ENCODE peak calls at places on chromosomes 7 and 10, in six cellular contexts. R is K562, K is transverse colon, U is ovary, P is tibial nerve, S is A549. T is an unnamed sample.

GRCh38 chr7:1144269-1144771 is 15.7 kb downstream of the ZFAND2A start:
- DNase-seq in R (no peak), K (no peak), U (no peak), P (peak; percentile 11), S (no peak), T (peak; percentile 75)

GRCh38 chr10:33106767-33107166 is 148.7 kb upstream of the ITGB1 start:
- DNase-seq in R (no peak), K (no peak), U (no peak), P (no peak), S (no peak), T (no peak)

GRCh38 chr10:50788951-50789904 is 49.5 kb downstream of the ASAH2B start:
- DNase-seq in R (peak; percentile 39), K (no peak), U (no peak), P (no peak), S (peak; percentile 36), T (no peak)

GRCh38 chr7:117711556-117711955 is 161.7 kb downstream of the CTTNBP2 start:
- DNase-seq in R (no peak), K (no peak), U (no peak), P (no peak), S (no peak), T (no peak)

GRCh38 chr7:39700932-39701331 is 77.6 kb downstream of the RALA start:
- DNase-seq in R (no peak), K (peak; percentile 35), U (no peak), P (peak; percentile 50), S (no peak), T (no peak)

GRCh38 chr10:95756061-95756751 is at the start of gene ENTPD1:
- DNase-seq in R (no peak), K (peak; percentile 59), U (no peak), P (peak; percentile 12), S (no peak), T (no peak)

GRCh38 chr10:11823122-11823988 is at the start of gene PROSER2:
- DNase-seq in R (peak; percentile 81), K (peak; percentile 65), U (peak; percentile 71), P (peak; percentile 23), S (peak; percentile 67), T (peak; percentile 72)

GRCh38 chr10:63547628-63548356 is 26.6 kb downstream of the REEP3 start:
- DNase-seq in R (peak; percentile 35), K (no peak), U (no peak), P (no peak), S (no peak), T (no peak)

GRCh38 chr10:76202777-76203176 is 771.4 kb downstream of the LRMDA start:
- DNase-seq in R (no peak), K (no peak), U (no peak), P (no peak), S (no peak), T (no peak)

GRCh38 chr10:125811251-125811650 is 11.8 kb downstream of the UROS start:
- DNase-seq in R (no peak), K (no peak), U (no peak), P (no peak), S (no peak), T (no peak)

GRCh38 chr7:158117341-158118222 is 470.0 kb downstream of the PTPRN2 start:
- DNase-seq in R (no peak), K (no peak), U (no peak), P (no peak), S (no peak), T (no peak)

GRCh38 chr10:101766753-101767599 is 8.9 kb downstream of the FGF8 start:
- DNase-seq in R (no peak), K (no peak), U (no peak), P (no peak), S (no peak), T (no peak)

GRCh38 chr7:74372511-74373111 is 81.1 kb upstream of the GTF2IRD1 start:
- DNase-seq in R (no peak), K (peak; percentile 33), U (peak; percentile 84), P (peak; percentile 12), S (no peak), T (no peak)

GRCh38 chr10:50600831-50601466 is 22.8 kb downstream of the SGMS1 start:
- DNase-seq in R (no peak), K (no peak), U (no peak), P (no peak), S (no peak), T (no peak)

GRCh38 chr7:4919969-4920766 is 36.7 kb upstream of the RADIL start:
- DNase-seq in R (no peak), K (no peak), U (no peak), P (no peak), S (no peak), T (no peak)

GRCh38 chr7:36966636-36967035 is 242.3 kb upstream of the AOAH start:
- DNase-seq in R (no peak), K (no peak), U (no peak), P (no peak), S (no peak), T (no peak)

GRCh38 chr7:133365892-133366291 is 113.0 kb downstream of the EXOC4 start:
- DNase-seq in R (no peak), K (no peak), U (no peak), P (no peak), S (no peak), T (no peak)

GRCh38 chr7:47622946-47623640 is 41.2 kb upstream of the TNS3 start:
- DNase-seq in R (no peak), K (no peak), U (peak; percentile 54), P (no peak), S (no peak), T (no peak)

GRCh38 chr7:99267530-99268360 is 4.9 kb upstream of the MYH16 start:
- DNase-seq in R (no peak), K (no peak), U (no peak), P (no peak), S (peak; percentile 91), T (peak; percentile 71)

GRCh38 chr7:66257481-66257880 is 52.3 kb downstream of the TPST1 start:
- DNase-seq in R (no peak), K (no peak), U (no peak), P (no peak), S (no peak), T (no peak)

GRCh38 chr10:29208816-29209215 is 80.1 kb upstream of the LYZL1 start:
- DNase-seq in R (no peak), K (no peak), U (no peak), P (no peak), S (no peak), T (no peak)

GRCh38 chr7:159088016-159088865 is 56.4 kb downstream of the VIPR2 start:
- DNase-seq in R (no peak), K (peak; percentile 2), U (no peak), P (no peak), S (no peak), T (no peak)

GRCh38 chr7:128321044-128321422 is 22.7 kb downstream of the RBM28 start:
- DNase-seq in R (no peak), K (no peak), U (no peak), P (no peak), S (no peak), T (no peak)

GRCh38 chr7:19122018-19122588 is 4.7 kb upstream of the TWIST1 start:
- DNase-seq in R (no peak), K (no peak), U (no peak), P (no peak), S (peak; percentile 23), T (no peak)

GRCh38 chr10:102280397-102281015 is 35.2 kb downstream of the GBF1 start:
- DNase-seq in R (no peak), K (no peak), U (no peak), P (no peak), S (no peak), T (no peak)

GRCh38 chr7:43569424-43569823 is 13.5 kb upstream of the STK17A start:
- DNase-seq in R (no peak), K (no peak), U (no peak), P (no peak), S (no peak), T (no peak)

DNA sequence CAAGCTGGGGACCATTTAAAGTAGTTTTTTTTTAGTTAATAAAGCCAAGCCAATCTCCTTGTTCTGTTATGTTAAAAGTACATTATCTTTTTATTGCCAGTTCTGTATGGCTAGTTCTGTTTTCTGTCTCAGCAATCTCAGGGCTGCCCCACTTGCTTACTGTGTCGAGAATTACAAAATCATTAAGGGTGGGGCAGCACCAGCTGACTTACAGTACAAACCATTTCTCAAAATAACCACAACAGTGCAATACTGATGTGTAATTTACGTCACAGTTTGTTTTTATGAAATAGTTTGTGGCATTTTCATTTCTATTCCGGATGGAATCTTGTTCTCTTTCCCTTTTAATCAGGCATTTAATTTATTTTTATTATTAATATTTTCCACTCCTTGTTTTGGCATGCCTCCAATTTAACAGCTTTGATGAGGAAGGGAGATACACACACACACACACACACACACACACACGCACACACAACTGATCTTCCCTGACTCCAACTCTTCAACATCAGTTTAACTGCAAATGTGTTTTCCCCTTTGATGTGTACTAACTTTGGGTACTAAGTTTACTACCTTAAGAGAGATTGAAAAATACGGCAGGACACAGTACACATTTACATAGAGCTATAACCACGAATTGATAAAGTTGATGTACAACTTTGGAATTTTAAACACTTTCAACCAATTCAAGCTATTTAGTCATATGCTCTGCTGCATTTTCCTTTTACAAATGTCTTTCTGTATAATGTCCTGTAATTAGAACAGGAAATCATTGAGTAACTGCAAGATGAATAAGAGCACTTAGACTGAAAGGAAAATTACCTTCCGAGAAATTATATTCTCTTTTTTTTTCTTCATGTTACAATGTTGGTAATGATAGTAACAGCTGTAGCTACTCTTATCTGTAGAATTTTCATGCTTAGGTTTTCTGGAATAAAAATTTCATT is 91.5 kb downstream of the ARID5B start:
- DNase-seq in R (no peak), K (peak; percentile 56), U (no peak), P (peak; percentile 88), S (no peak), T (peak; percentile 52)
- TF ChIP-seq EP300 in R (no peak), K (peak; percentile 95), U (peak; percentile 96), P (peak; percentile 99), S (no peak), T (peak; percentile 48)

GRCh38 chr10:112286837-112287818 is 3.9 kb downstream of the TECTB start:
- DNase-seq in R (no peak), K (no peak), U (no peak), P (no peak), S (no peak), T (peak; percentile 71)
- TF ChIP-seq EP300 in R (no peak), K (no peak), U (no peak), P (no peak), S (no peak), T (no peak)

GRCh38 chr10:116226766-116227165 is 46.2 kb downstream of the GFRA1 start:
- DNase-seq in R (no peak), K (no peak), U (no peak), P (no peak), S (no peak), T (no peak)
- TF ChIP-seq EP300 in R (no peak), K (no peak), U (no peak), P (no peak), S (no peak), T (no peak)

GRCh38 chr7:151745090-151745638 is 131.8 kb downstream of the PRKAG2 start:
- DNase-seq in R (peak; percentile 37), K (peak; percentile 86), U (no peak), P (peak; percentile 31), S (peak; percentile 93), T (peak; percentile 86)
- TF ChIP-seq EP300 in R (no peak), K (no peak), U (no peak), P (peak; percentile 59), S (peak; percentile 92), T (no peak)